ENCODE peak calls at places on chromosomes 6 and 20, in seven cellular contexts. Q is HS-5; N is lower lobe of right lung; K is activated CD4-positive, alpha-beta T cell treated with anti-CD3 and anti-CD28 coated beads for 4 hours; C is activated T-cell treated with anti-CD3 and anti-CD28 coated beads for 1 hour; G is T-cell; E is kidney glomerular epithelial cell. T is an unnamed sample.

GRCh38 chr20:63008541-63009043 is 1.8 kb upstream of the BHLHE23 start:
- DNase-seq in Q (no peak), G (no peak), C (no peak), K (no peak), E (no peak), N (no peak), T (no peak)

GRCh38 chr6:37688088-37688850 is 9.4 kb downstream of the MDGA1 start:
- DNase-seq in C (no peak), E (no peak), G (no peak), N (no peak), Q (no peak), K (no peak), T (no peak)

GRCh38 chr6:111663692-111664564 is 58.2 kb upstream of the TRAF3IP2 start:
- DNase-seq in Q (no peak), G (no peak), K (no peak), C (no peak), E (no peak), N (peak; percentile 57), T (no peak)

GRCh38 chr6:8006208-8006607 is 58.0 kb downstream of the BLOC1S5 start:
- DNase-seq in E (peak; percentile 34), Q (peak; percentile 3), K (no peak), N (no peak), G (no peak), C (no peak), T (no peak)

GRCh38 chr6:12009904-12010634 is 2.0 kb upstream of the HIVEP1 start:
- DNase-seq in N (no peak), Q (no peak), E (peak; percentile 26), G (no peak), K (no peak), C (no peak), T (no peak)

GRCh38 chr20:42779216-42779615 is 410.5 kb downstream of the PTPRT start:
- DNase-seq in C (no peak), Q (no peak), N (no peak), K (no peak), E (no peak), G (no peak), T (no peak)

GRCh38 chr20:24911461-24911860 is 37.6 kb upstream of the CST7 start:
- DNase-seq in G (no peak), N (no peak), K (no peak), Q (no peak), E (no peak), C (no peak), T (no peak)

GRCh38 chr6:89528865-89529264 is 95.9 kb downstream of the ANKRD6 start:
- DNase-seq in C (no peak), G (no peak), Q (no peak), K (no peak), E (no peak), N (no peak), T (no peak)

GRCh38 chr6:142935553-142936517 is 9.1 kb downstream of the HIVEP2 start:
- DNase-seq in N (no peak), E (no peak), K (no peak), G (no peak), C (no peak), Q (no peak), T (no peak)

GRCh38 chr20:56440346-56441007 is 27.9 kb upstream of the RTF2 start:
- DNase-seq in E (no peak), C (no peak), Q (no peak), N (no peak), G (peak; percentile 49), K (peak; percentile 26), T (no peak)

GRCh38 chr6:24576452-24576851 is 69.5 kb downstream of the KIAA0319 start:
- DNase-seq in C (no peak), N (no peak), K (no peak), E (no peak), Q (no peak), G (no peak), T (no peak)

GRCh38 chr20:39225536-39225935 is 263.4 kb downstream of the DHX35 start:
- DNase-seq in Q (no peak), N (no peak), E (no peak), G (no peak), K (no peak), C (no peak), T (no peak)

GRCh38 chr6:82711992-82712788 is 348.6 kb downstream of the TPBG start:
- DNase-seq in G (no peak), N (no peak), K (no peak), Q (no peak), C (no peak), E (peak; percentile 12), T (no peak)

GRCh38 chr20:44649976-44650375 is 1.5 kb downstream of the ADA start:
- DNase-seq in E (no peak), Q (no peak), K (no peak), C (no peak), N (no peak), G (no peak), T (no peak)

GRCh38 chr6:83071707-83072106 is 4.2 kb downstream of the DOP1A start:
- DNase-seq in N (no peak), C (no peak), K (no peak), G (no peak), E (no peak), Q (no peak), T (no peak)

GRCh38 chr20:63432577-63433061 is 39.8 kb downstream of the KCNQ2 start:
- DNase-seq in Q (no peak), C (no peak), G (no peak), N (no peak), E (no peak), K (no peak), T (no peak)

GRCh38 chr6:6179858-6180257 is 140.6 kb downstream of the F13A1 start:
- DNase-seq in Q (no peak), K (no peak), N (no peak), G (no peak), E (no peak), C (no peak), T (no peak)

GRCh38 chr6:112270756-112271155 is 16.4 kb upstream of the LAMA4 start:
- DNase-seq in N (no peak), C (no peak), Q (no peak), K (no peak), G (no peak), E (no peak), T (no peak)